ENCODE peak calls at places on chromosomes 12 and 14, in four cellular contexts. E, F, D and Q are unnamed samples.

GRCh38 chr12:51009038-51009437 is 17.1 kb downstream of the SLC11A2 start:
- DNase-seq in D (peak; percentile 66), F (peak; percentile 33), E (no peak), Q (no peak)

GRCh38 chr14:104794641-104795467 is 694 bp downstream of the AKT1 start:
- DNase-seq in F (peak; percentile 48), D (peak; percentile 41), E (no peak), Q (peak; percentile 67)

GRCh38 chr14:93861846-93862641 is 65.1 kb upstream of the FAM181A start:
- DNase-seq in E (no peak), F (no peak), D (no peak), Q (no peak)

GRCh38 chr14:70934502-70935134 is 27.4 kb downstream of the PCNX1 start:
- DNase-seq in F (peak; percentile 60), D (peak; percentile 52), E (no peak), Q (peak; percentile 23)

GRCh38 chr12:4144676-4145075 is 128.9 kb upstream of the CCND2 start:
- DNase-seq in F (no peak), E (no peak), D (no peak), Q (no peak)

GRCh38 chr12:88790231-88790630 is 210.0 kb upstream of the KITLG start:
- DNase-seq in E (no peak), F (no peak), D (no peak), Q (no peak)

GRCh38 chr14:106228541-106229158 is 702.3 kb downstream of the TMEM121 start:
- DNase-seq in F (no peak), D (no peak), E (no peak), Q (no peak)

GRCh38 chr12:13164859-13165577 is 31.5 kb upstream of the EMP1 start:
- DNase-seq in F (no peak), E (no peak), D (peak; percentile 82), Q (no peak)

GRCh38 chr12:112112423-112113132 is 4.0 kb upstream of the NAA25 start:
- DNase-seq in F (no peak), E (no peak), D (peak; percentile 81), Q (no peak)

GRCh38 chr12:103518899-103519298 is 23.1 kb upstream of the C12orf42 start:
- DNase-seq in F (no peak), D (no peak), E (no peak), Q (no peak)

GRCh38 chr14:105326568-105326867 is 12.0 kb downstream of the PACS2 start:
- DNase-seq in D (no peak), F (no peak), E (no peak), Q (no peak)

GRCh38 chr14:70515796-70516195 is 19.0 kb downstream of the ADAM20 start:
- DNase-seq in E (no peak), D (no peak), F (no peak), Q (no peak)